ENCODE peak calls at places on chromosomes 4 and X, in nine cellular contexts. One of them, this sample, is unnamed.

GRCh38 chr4:100641326-100641725 is 123.5 kb upstream of the EMCN start:
- DNase-seq in fibroblast of mammary gland: no peak
- DNase-seq in MCF 10A: no peak
- DNase-seq in astrocyte: no peak
- DNase-seq in thoracic aorta: no peak
- DNase-seq in NB4: no peak
- DNase-seq in A549: no peak
- DNase-seq in HFFc6: no peak
- DNase-seq in brain microvascular endothelial cell: no peak
- DNase-seq in this sample: no peak

GRCh38 chr4:106011387-106011786 is 116.1 kb downstream of the NPNT start:
- DNase-seq in HFFc6: no peak
- DNase-seq in thoracic aorta: no peak
- DNase-seq in NB4: no peak
- DNase-seq in astrocyte: no peak
- DNase-seq in A549: no peak
- DNase-seq in MCF 10A: no peak
- DNase-seq in brain microvascular endothelial cell: no peak
- DNase-seq in fibroblast of mammary gland: no peak
- DNase-seq in this sample: no peak

GRCh38 chrX:44246826-44247225 is 96.6 kb downstream of the EFHC2 start:
- DNase-seq in MCF 10A: no peak
- DNase-seq in NB4: no peak
- DNase-seq in astrocyte: no peak
- DNase-seq in fibroblast of mammary gland: no peak
- DNase-seq in thoracic aorta: no peak
- DNase-seq in HFFc6: no peak
- DNase-seq in A549: no peak
- DNase-seq in brain microvascular endothelial cell: no peak
- DNase-seq in this sample: no peak

GRCh38 chr4:183492791-183493221 is 12.1 kb upstream of the ING2 start:
- DNase-seq in HFFc6: peak
- DNase-seq in fibroblast of mammary gland: peak
- DNase-seq in NB4: no peak
- DNase-seq in A549: no peak
- DNase-seq in MCF 10A: peak
- DNase-seq in astrocyte: peak
- DNase-seq in brain microvascular endothelial cell: peak
- DNase-seq in thoracic aorta: no peak
- DNase-seq in this sample: no peak

GRCh38 chrX:40166582-40166981 is 68.8 kb upstream of the BCOR start:
- DNase-seq in MCF 10A: no peak
- DNase-seq in brain microvascular endothelial cell: no peak
- DNase-seq in thoracic aorta: no peak
- DNase-seq in astrocyte: no peak
- DNase-seq in fibroblast of mammary gland: peak
- DNase-seq in NB4: peak
- DNase-seq in HFFc6: peak
- DNase-seq in A549: no peak
- DNase-seq in this sample: no peak

GRCh38 chr4:173365359-173365996 is 5.3 kb upstream of the SAP30 start:
- DNase-seq in astrocyte: no peak
- DNase-seq in A549: no peak
- DNase-seq in HFFc6: no peak
- DNase-seq in MCF 10A: no peak
- DNase-seq in NB4: no peak
- DNase-seq in fibroblast of mammary gland: no peak
- DNase-seq in brain microvascular endothelial cell: no peak
- DNase-seq in thoracic aorta: no peak
- DNase-seq in this sample: no peak

GRCh38 chr4:55795342-55795741 is 24.2 kb upstream of the EXOC1L start:
- DNase-seq in brain microvascular endothelial cell: no peak
- DNase-seq in astrocyte: no peak
- DNase-seq in NB4: no peak
- DNase-seq in HFFc6: no peak
- DNase-seq in thoracic aorta: no peak
- DNase-seq in fibroblast of mammary gland: no peak
- DNase-seq in MCF 10A: no peak
- DNase-seq in A549: no peak
- DNase-seq in this sample: no peak

GRCh38 chr4:150127757-150128156 is 49.5 kb downstream of the DCLK2 start:
- DNase-seq in A549: no peak
- DNase-seq in brain microvascular endothelial cell: no peak
- DNase-seq in HFFc6: peak
- DNase-seq in MCF 10A: peak
- DNase-seq in thoracic aorta: no peak
- DNase-seq in astrocyte: no peak
- DNase-seq in fibroblast of mammary gland: peak
- DNase-seq in NB4: no peak
- DNase-seq in this sample: no peak

GRCh38 chr4:122384245-122384644 is 5.4 kb downstream of the ADAD1 start:
- DNase-seq in fibroblast of mammary gland: no peak
- DNase-seq in astrocyte: no peak
- DNase-seq in HFFc6: no peak
- DNase-seq in MCF 10A: no peak
- DNase-seq in A549: no peak
- DNase-seq in thoracic aorta: no peak
- DNase-seq in brain microvascular endothelial cell: no peak
- DNase-seq in NB4: no peak
- DNase-seq in this sample: no peak

GRCh38 chr4:102546635-102547034 is 45.5 kb downstream of the NFKB1 start:
- DNase-seq in MCF 10A: no peak
- DNase-seq in brain microvascular endothelial cell: no peak
- DNase-seq in fibroblast of mammary gland: no peak
- DNase-seq in thoracic aorta: no peak
- DNase-seq in HFFc6: no peak
- DNase-seq in A549: no peak
- DNase-seq in astrocyte: no peak
- DNase-seq in NB4: no peak
- DNase-seq in this sample: no peak

GRCh38 chr4:70722199-70722791 is 531 bp downstream of the RUFY3 start:
- DNase-seq in brain microvascular endothelial cell: peak
- DNase-seq in MCF 10A: no peak
- DNase-seq in astrocyte: peak
- DNase-seq in HFFc6: peak
- DNase-seq in thoracic aorta: no peak
- DNase-seq in NB4: no peak
- DNase-seq in fibroblast of mammary gland: peak
- DNase-seq in A549: no peak
- DNase-seq in this sample: no peak

GRCh38 chrX:19334945-19335626 is 8.6 kb upstream of the PDHA1 start:
- DNase-seq in brain microvascular endothelial cell: peak
- DNase-seq in astrocyte: no peak
- DNase-seq in fibroblast of mammary gland: peak
- DNase-seq in HFFc6: peak
- DNase-seq in thoracic aorta: no peak
- DNase-seq in NB4: peak
- DNase-seq in A549: peak
- DNase-seq in MCF 10A: peak
- DNase-seq in this sample: no peak
- TF ChIP-seq CTCF in brain microvascular endothelial cell: peak
- TF ChIP-seq CTCF in astrocyte: peak
- TF ChIP-seq CTCF in fibroblast of mammary gland: peak
- TF ChIP-seq CTCF in HFFc6: peak
- TF ChIP-seq CTCF in thoracic aorta: no peak
- TF ChIP-seq CTCF in NB4: peak
- TF ChIP-seq CTCF in A549: peak
- TF ChIP-seq CTCF in MCF 10A: peak
- TF ChIP-seq CTCF in this sample: peak

GRCh38 chrX:135596495-135596894 is 76.0 kb downstream of the INTS6L start:
- DNase-seq in HFFc6: peak
- DNase-seq in NB4: peak
- DNase-seq in MCF 10A: peak
- DNase-seq in brain microvascular endothelial cell: no peak
- DNase-seq in thoracic aorta: no peak
- DNase-seq in astrocyte: no peak
- DNase-seq in fibroblast of mammary gland: peak
- DNase-seq in A549: peak
- DNase-seq in this sample: peak
- TF ChIP-seq CTCF in HFFc6: peak
- TF ChIP-seq CTCF in NB4: peak
- TF ChIP-seq CTCF in MCF 10A: peak
- TF ChIP-seq CTCF in brain microvascular endothelial cell: peak
- TF ChIP-seq CTCF in thoracic aorta: peak
- TF ChIP-seq CTCF in astrocyte: peak
- TF ChIP-seq CTCF in fibroblast of mammary gland: peak
- TF ChIP-seq CTCF in A549: peak
- TF ChIP-seq CTCF in this sample: peak

GRCh38 chr4:48079972-48080391 is 54.1 kb downstream of the TXK start:
- DNase-seq in NB4: no peak
- DNase-seq in MCF 10A: no peak
- DNase-seq in thoracic aorta: no peak
- DNase-seq in brain microvascular endothelial cell: peak
- DNase-seq in astrocyte: peak
- DNase-seq in fibroblast of mammary gland: no peak
- DNase-seq in HFFc6: peak
- DNase-seq in A549: peak
- DNase-seq in this sample: no peak

GRCh38 chr4:48073567-48074103 is 57.1 kb downstream of the NIPAL1 start:
- DNase-seq in NB4: no peak
- DNase-seq in MCF 10A: no peak
- DNase-seq in thoracic aorta: no peak
- DNase-seq in A549: no peak
- DNase-seq in HFFc6: no peak
- DNase-seq in astrocyte: peak
- DNase-seq in brain microvascular endothelial cell: no peak
- DNase-seq in fibroblast of mammary gland: no peak
- DNase-seq in this sample: no peak

GRCh38 chr4:48078862-48079655 is 55.0 kb downstream of the TXK start:
- DNase-seq in A549: no peak
- DNase-seq in HFFc6: no peak
- DNase-seq in NB4: no peak
- DNase-seq in brain microvascular endothelial cell: peak
- DNase-seq in thoracic aorta: no peak
- DNase-seq in astrocyte: no peak
- DNase-seq in fibroblast of mammary gland: no peak
- DNase-seq in MCF 10A: no peak
- DNase-seq in this sample: no peak

GRCh38 chr4:48071171-48071570 is 54.6 kb downstream of the NIPAL1 start:
- DNase-seq in thoracic aorta: no peak
- DNase-seq in fibroblast of mammary gland: no peak
- DNase-seq in A549: no peak
- DNase-seq in astrocyte: peak
- DNase-seq in MCF 10A: no peak
- DNase-seq in brain microvascular endothelial cell: peak
- DNase-seq in HFFc6: no peak
- DNase-seq in NB4: no peak
- DNase-seq in this sample: no peak

DNA sequence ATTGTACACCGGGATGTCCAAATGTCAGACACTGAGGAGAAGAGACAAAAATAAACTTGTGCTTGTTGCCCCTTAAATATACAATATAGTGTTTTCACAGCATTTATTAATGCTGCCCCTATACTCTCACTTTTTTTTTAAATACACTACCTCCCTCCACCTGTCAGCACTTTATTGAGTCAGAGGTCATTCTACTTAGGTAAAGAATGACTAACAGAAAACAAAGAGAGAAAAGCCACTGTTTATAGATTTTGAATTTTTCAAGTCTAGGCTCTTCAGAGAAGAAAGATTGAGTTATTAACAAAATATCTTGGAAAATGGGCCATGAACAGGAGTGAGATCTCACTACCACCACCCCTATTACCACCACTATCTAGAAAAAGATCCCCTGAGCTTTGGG is 58.1 kb downstream of the NIPAL1 start:
- DNase-seq in A549: no peak
- DNase-seq in astrocyte: no peak
- DNase-seq in NB4: no peak
- DNase-seq in fibroblast of mammary gland: no peak
- DNase-seq in HFFc6: no peak
- DNase-seq in MCF 10A: no peak
- DNase-seq in thoracic aorta: no peak
- DNase-seq in brain microvascular endothelial cell: no peak
- DNase-seq in this sample: no peak
- TF ChIP-seq CTCF in A549: no peak
- TF ChIP-seq CTCF in astrocyte: no peak
- TF ChIP-seq CTCF in NB4: no peak
- TF ChIP-seq CTCF in fibroblast of mammary gland: no peak
- TF ChIP-seq CTCF in HFFc6: no peak
- TF ChIP-seq CTCF in MCF 10A: no peak
- TF ChIP-seq CTCF in thoracic aorta: no peak
- TF ChIP-seq CTCF in brain microvascular endothelial cell: no peak
- TF ChIP-seq CTCF in this sample: no peak

GRCh38 chrX:110415440-110416167 is 57.0 kb downstream of the RTL9 start:
- DNase-seq in brain microvascular endothelial cell: no peak
- DNase-seq in A549: no peak
- DNase-seq in NB4: no peak
- DNase-seq in fibroblast of mammary gland: peak
- DNase-seq in HFFc6: peak
- DNase-seq in MCF 10A: no peak
- DNase-seq in thoracic aorta: no peak
- DNase-seq in astrocyte: peak
- DNase-seq in this sample: no peak

GRCh38 chrX:110420771-110421498 is 62.3 kb downstream of the RTL9 start:
- DNase-seq in HFFc6: no peak
- DNase-seq in fibroblast of mammary gland: peak
- DNase-seq in thoracic aorta: no peak
- DNase-seq in A549: peak
- DNase-seq in brain microvascular endothelial cell: no peak
- DNase-seq in NB4: peak
- DNase-seq in astrocyte: no peak
- DNase-seq in MCF 10A: peak
- DNase-seq in this sample: peak

GRCh38 chrX:110418857-110419249 is 60.2 kb downstream of the RTL9 start:
- DNase-seq in HFFc6: peak
- DNase-seq in astrocyte: peak
- DNase-seq in thoracic aorta: no peak
- DNase-seq in fibroblast of mammary gland: peak
- DNase-seq in MCF 10A: no peak
- DNase-seq in NB4: no peak
- DNase-seq in A549: no peak
- DNase-seq in brain microvascular endothelial cell: peak
- DNase-seq in this sample: no peak

GRCh38 chrX:110417128-110417527 is 58.5 kb downstream of the RTL9 start:
- DNase-seq in HFFc6: no peak
- DNase-seq in A549: no peak
- DNase-seq in brain microvascular endothelial cell: no peak
- DNase-seq in astrocyte: no peak
- DNase-seq in MCF 10A: no peak
- DNase-seq in NB4: no peak
- DNase-seq in fibroblast of mammary gland: no peak
- DNase-seq in thoracic aorta: no peak
- DNase-seq in this sample: no peak

DNA sequence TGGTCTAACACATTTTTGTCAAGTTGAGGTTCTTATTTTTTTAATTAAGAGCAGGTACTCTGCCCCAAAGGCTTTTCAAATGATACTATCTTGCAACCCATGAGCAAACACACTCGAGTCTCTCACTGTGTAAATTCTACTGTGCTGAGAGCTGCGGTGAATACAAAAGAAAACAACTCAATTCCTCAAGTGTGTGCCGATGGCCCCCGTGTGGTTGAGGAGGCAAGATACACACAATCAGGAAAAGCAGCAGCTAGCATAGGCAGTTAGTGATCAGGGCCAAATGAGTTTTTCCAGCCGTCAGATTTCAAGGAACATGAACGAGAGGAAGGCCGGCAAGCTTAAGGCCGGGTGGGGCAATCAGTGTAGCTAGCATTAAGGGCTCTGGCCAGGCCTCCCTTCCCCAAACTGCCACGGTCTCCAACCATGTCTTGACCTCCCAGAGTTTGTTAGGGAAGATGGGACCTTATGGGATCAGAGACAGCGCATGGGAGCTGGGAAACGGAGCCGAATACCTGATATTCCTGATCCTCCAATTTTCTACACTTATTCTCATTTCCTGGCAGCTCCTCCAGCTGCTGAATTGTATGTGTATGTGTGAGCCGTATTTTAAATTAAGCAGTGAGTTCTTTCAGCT is 59.7 kb downstream of the RTL9 start:
- DNase-seq in brain microvascular endothelial cell: peak
- DNase-seq in NB4: peak
- DNase-seq in A549: peak
- DNase-seq in MCF 10A: no peak
- DNase-seq in thoracic aorta: no peak
- DNase-seq in astrocyte: peak
- DNase-seq in HFFc6: peak
- DNase-seq in fibroblast of mammary gland: peak
- DNase-seq in this sample: peak
- TF ChIP-seq CTCF in brain microvascular endothelial cell: peak
- TF ChIP-seq CTCF in NB4: no peak
- TF ChIP-seq CTCF in A549: no peak
- TF ChIP-seq CTCF in MCF 10A: no peak
- TF ChIP-seq CTCF in thoracic aorta: peak
- TF ChIP-seq CTCF in astrocyte: peak
- TF ChIP-seq CTCF in HFFc6: peak
- TF ChIP-seq CTCF in fibroblast of mammary gland: peak
- TF ChIP-seq CTCF in this sample: peak